ENCODE peak calls at places on chromosomes 13 and 19, in nine cellular contexts. U is stomach, R is esophagus squamous epithelium, M is transverse colon, H is heart left ventricle, B is right lobe of liver, Z is ovary, J is K562, N is suprapubic skin. G is an unnamed sample.
A peak's percentile ranks its signal among the peaks of the same experiment; 100 is the strongest.

GRCh38 chr13:52061587-52061986 is 37.1 kb downstream of the UTP14C start:
- DNase-seq in U (no peak), R (no peak), M (no peak), H (no peak), B (no peak), Z (no peak), J (no peak), N (no peak), G (no peak)

GRCh38 chr13:20901668-20902437 is 693 bp downstream of the XPO4 start:
- DNase-seq in U (no peak), R (no peak), M (peak; percentile 57), H (peak; percentile 48), B (peak; percentile 70), Z (peak; percentile 26), J (peak; percentile 16), N (no peak), G (peak; percentile 27)

GRCh38 chr19:2015611-2015950 is at the start of gene BTBD2:
- DNase-seq in U (peak; percentile 41), R (no peak), M (peak; percentile 70), H (peak; percentile 59), B (peak; percentile 62), Z (peak; percentile 84), J (no peak), N (no peak), G (peak; percentile 49)

GRCh38 chr13:45775401-45775963 is 73.4 kb downstream of the CBY2 start:
- DNase-seq in U (no peak), R (no peak), M (no peak), H (no peak), B (no peak), Z (no peak), J (no peak), N (no peak), G (no peak)

GRCh38 chr19:53881482-53882390 is at the start of gene PRKCG:
- DNase-seq in U (peak; percentile 60), R (no peak), M (peak; percentile 71), H (no peak), B (no peak), Z (peak; percentile 31), J (peak; percentile 66), N (no peak), G (no peak)

GRCh38 chr13:66461021-66461420 is 769.1 kb downstream of the PCDH9 start:
- DNase-seq in U (no peak), R (no peak), M (no peak), H (no peak), B (no peak), Z (no peak), J (no peak), N (no peak), G (no peak)

GRCh38 chr13:98129059-98129741 is 13.7 kb upstream of the FARP1 start:
- DNase-seq in U (no peak), R (no peak), M (no peak), H (no peak), B (no peak), Z (no peak), J (no peak), N (no peak), G (no peak)

GRCh38 chr19:48596237-48596636 is 10.3 kb upstream of the SPACA4 start:
- DNase-seq in U (no peak), R (no peak), M (no peak), H (no peak), B (no peak), Z (no peak), J (no peak), N (no peak), G (no peak)

GRCh38 chr19:46872967-46873366 is 12.2 kb downstream of the ARHGAP35 start:
- DNase-seq in U (no peak), R (no peak), M (no peak), H (no peak), B (no peak), Z (no peak), J (no peak), N (no peak), G (no peak)

GRCh38 chr13:68808456-68808855 is 1299.2 kb upstream of the ATXN8OS start:
- DNase-seq in U (no peak), R (no peak), M (no peak), H (no peak), B (no peak), Z (no peak), J (no peak), N (no peak), G (no peak)

GRCh38 chr19:4097501-4097900 is 26.4 kb downstream of the MAP2K2 start:
- DNase-seq in U (no peak), R (no peak), M (no peak), H (peak; percentile 55), B (no peak), Z (peak; percentile 53), J (no peak), N (no peak), G (peak; percentile 44)

GRCh38 chr13:42707596-42707995 is 73.8 kb upstream of the FAM216B start:
- DNase-seq in U (no peak), R (no peak), M (no peak), H (no peak), B (no peak), Z (no peak), J (no peak), N (no peak), G (no peak)

GRCh38 chr13:47110141-47110540 is 213.3 kb upstream of the HTR2A start:
- DNase-seq in U (no peak), R (no peak), M (no peak), H (no peak), B (no peak), Z (no peak), J (no peak), N (no peak), G (no peak)

GRCh38 chr19:49614096-49614857 is 23.3 kb downstream of the PRR12 start:
- DNase-seq in U (no peak), R (no peak), M (no peak), H (no peak), B (no peak), Z (no peak), J (no peak), N (no peak), G (no peak)

GRCh38 chr13:19860884-19861655 is 2.4 kb downstream of the ZMYM5 start:
- DNase-seq in U (no peak), R (no peak), M (no peak), H (no peak), B (no peak), Z (no peak), J (no peak), N (no peak), G (no peak)

GRCh38 chr13:67474114-67474513 is 244.0 kb upstream of the PCDH9 start:
- DNase-seq in U (no peak), R (no peak), M (no peak), H (no peak), B (no peak), Z (no peak), J (no peak), N (no peak), G (no peak)
- H3K9me3 ChIP-seq in U (peaks cover 18% of the 10 kb centered on the region), R (peaks cover 6% of the 10 kb centered on the region), M (no peaks in the 10 kb centered on the region), H (peaks cover 24% of the 10 kb centered on the region), B (peaks cover 3% of the 10 kb centered on the region), Z (no peaks in the 10 kb centered on the region), J (no peaks in the 10 kb centered on the region), N (peaks cover 5% of the 10 kb centered on the region), G (no peaks in the 10 kb centered on the region)

GRCh38 chr13:30800107-30800506 is 64.8 kb downstream of the ALOX5AP start:
- DNase-seq in U (no peak), R (no peak), M (no peak), H (no peak), B (no peak), Z (no peak), J (no peak), N (no peak), G (no peak)

GRCh38 chr13:30802953-30803478 is 67.7 kb downstream of the ALOX5AP start:
- DNase-seq in U (peak; percentile 86), R (peak; percentile 9), M (peak; percentile 88), H (peak; percentile 88), B (peak; percentile 94), Z (peak; percentile 86), J (peak; percentile 68), N (peak; percentile 93), G (peak; percentile 64)

GRCh38 chr13:30804474-30804873 is 69.1 kb downstream of the ALOX5AP start:
- DNase-seq in U (no peak), R (no peak), M (no peak), H (no peak), B (no peak), Z (no peak), J (no peak), N (no peak), G (no peak)

GRCh38 chr13:30803791-30804190 is 68.4 kb downstream of the ALOX5AP start:
- DNase-seq in U (no peak), R (no peak), M (no peak), H (no peak), B (no peak), Z (no peak), J (no peak), N (no peak), G (no peak)

DNA sequence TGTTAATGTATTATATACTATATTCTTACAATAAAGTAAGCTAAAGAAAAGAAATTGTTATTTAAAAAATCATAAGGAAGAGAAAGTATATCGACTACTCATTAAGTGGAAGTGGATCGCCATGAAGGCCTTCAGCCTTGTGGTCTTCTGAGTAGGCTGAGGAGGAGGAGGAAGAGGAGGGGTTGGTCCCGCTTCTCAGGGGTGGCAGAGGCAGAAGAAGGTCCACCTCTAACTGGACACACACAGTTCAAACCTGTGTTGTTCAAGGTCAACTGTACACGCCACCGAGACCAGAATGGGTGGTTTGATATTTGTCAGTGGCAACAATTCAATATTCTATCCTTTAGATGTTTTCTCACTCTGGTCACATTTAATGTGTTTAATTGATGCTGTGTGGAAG is 67.2 kb downstream of the ALOX5AP start:
- DNase-seq in U (no peak), R (no peak), M (no peak), H (no peak), B (no peak), Z (no peak), J (no peak), N (no peak), G (no peak)
- H3K4me3 ChIP-seq in U (peak overlapping the region; percentile 35), R (peak overlapping the region; percentile 63), M (no peak overlapping the region), H (no peak overlapping the region), B (no peak overlapping the region), Z (no peak overlapping the region), J (no peak overlapping the region), N (no peak overlapping the region), G (peak overlapping the region; percentile 55)

DNA sequence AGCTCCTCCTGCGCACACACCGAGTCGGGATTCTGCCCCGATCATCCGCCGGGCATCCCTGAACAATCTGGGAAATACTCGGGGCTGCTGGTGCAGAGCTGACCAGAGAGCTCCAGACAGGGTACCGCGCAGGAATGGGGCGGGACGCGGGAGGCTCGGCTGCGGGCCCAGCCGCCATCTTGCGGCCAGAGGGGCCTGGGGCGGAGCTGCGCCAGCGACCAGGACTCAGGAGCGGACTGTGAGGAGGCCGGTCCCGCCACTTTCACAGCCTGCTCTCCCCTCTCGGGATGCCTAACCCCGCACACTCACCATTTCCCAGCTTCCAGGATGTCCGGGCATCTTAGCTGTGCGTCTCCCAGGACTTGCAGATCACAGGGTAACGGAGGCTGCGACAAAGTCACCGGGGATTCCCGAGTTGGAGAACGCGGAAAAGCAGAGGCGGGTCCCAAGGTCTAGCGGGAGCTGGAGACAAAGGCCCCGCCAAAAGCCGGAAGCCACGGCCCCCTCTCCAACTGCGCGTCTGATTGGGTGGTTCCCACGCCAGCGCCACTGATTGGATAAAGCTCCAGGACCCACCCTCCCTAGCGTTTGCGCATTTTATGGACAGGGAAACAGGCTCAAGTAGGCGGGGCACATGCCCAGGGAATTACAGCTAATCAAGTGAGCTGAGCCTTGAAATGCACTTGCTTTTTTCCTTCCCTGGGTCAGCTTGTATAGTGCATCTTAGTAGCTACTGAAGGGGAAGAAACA is 15.8 kb upstream of the ZNF43 start:
- DNase-seq in U (peak; percentile 92), R (peak; percentile 52), M (peak; percentile 94), H (peak; percentile 96), B (peak; percentile 85), Z (peak; percentile 93), J (peak; percentile 80), N (peak; percentile 96), G (peak; percentile 85)
- TF ChIP-seq POLR2A in U (no peak), R (no peak), M (peak; percentile 31), H (no peak), B (no peak), Z (no peak), J (peak; percentile 71), N (no peak), G (no peak)

GRCh38 chr19:51873097-51873496 is 14.7 kb downstream of the ZNF577 start:
- DNase-seq in U (no peak), R (no peak), M (no peak), H (no peak), B (no peak), Z (no peak), J (no peak), N (no peak), G (no peak)
- H3K9me3 ChIP-seq in U (peaks cover 90% of the 10 kb centered on the region), R (peaks cover 86% of the 10 kb centered on the region), M (peaks cover 78% of the 10 kb centered on the region), H (peaks cover 87% of the 10 kb centered on the region), B (peaks cover 54% of the 10 kb centered on the region), Z (no peaks in the 10 kb centered on the region), J (peaks cover 36% of the 10 kb centered on the region), N (peaks cover 65% of the 10 kb centered on the region), G (peaks cover 2% of the 10 kb centered on the region)